ENCODE peak calls at places on chromosomes 11 and 22, in five cellular contexts. X is HuH-7.5, L is mesendoderm, D is stomach, B is IMR-90. M is an unnamed sample.

GRCh38 chr11:65125197-65126056 is 3.3 kb downstream of the MRPL49 start:
- DNase-seq in X (no peak), L (no peak), D (no peak), B (no peak), M (no peak)

GRCh38 chr11:109993786-109994185 is 99.4 kb upstream of the ZC3H12C start:
- DNase-seq in X (no peak), L (no peak), D (no peak), B (peak; percentile 13), M (no peak)

GRCh38 chr22:44668886-44669724 is 32.9 kb upstream of the PRR5 start:
- DNase-seq in X (no peak), L (no peak), D (no peak), B (no peak), M (no peak)

GRCh38 chr22:22908941-22909604 is 21.5 kb downstream of the IGLL5 start:
- DNase-seq in X (no peak), L (no peak), D (no peak), B (no peak), M (no peak)

GRCh38 chr11:93740031-93740801 is 1.1 kb downstream of the TAF1D start:
- DNase-seq in X (no peak), L (peak; percentile 81), D (no peak), B (peak; percentile 56), M (peak; percentile 51)

GRCh38 chr11:10542776-10543175 is 1.8 kb upstream of the RNF141 start:
- DNase-seq in X (no peak), L (no peak), D (no peak), B (no peak), M (no peak)

GRCh38 chr11:17722000-17722643 is 2.8 kb downstream of the MYOD1 start:
- DNase-seq in X (peak; percentile 64), L (peak; percentile 56), D (no peak), B (peak; percentile 11), M (no peak)

GRCh38 chr11:66856496-66857233 is at the start of gene LRFN4:
- DNase-seq in X (no peak), L (peak; percentile 64), D (peak; percentile 61), B (no peak), M (no peak)

GRCh38 chr11:134041349-134041748 is 27.5 kb upstream of the JAM3 start:
- DNase-seq in X (no peak), L (no peak), D (no peak), B (no peak), M (no peak)

GRCh38 chr22:16917144-16918003 is 90.6 kb downstream of the GAB4 start:
- DNase-seq in X (peak; percentile 32), L (peak; percentile 80), D (peak; percentile 75), B (peak; percentile 15), M (peak; percentile 66)

GRCh38 chr11:61141601-61142028 is 19.6 kb downstream of the VPS37C start:
- DNase-seq in X (no peak), L (no peak), D (peak; percentile 90), B (no peak), M (peak; percentile 46)

GRCh38 chr22:32622004-32622761 is 147.6 kb downstream of the FBXO7 start:
- DNase-seq in X (peak; percentile 50), L (peak; percentile 91), D (no peak), B (peak; percentile 94), M (peak; percentile 63)

GRCh38 chr11:12723410-12724297 is 49.4 kb downstream of the TEAD1 start:
- DNase-seq in X (peak; percentile 19), L (peak; percentile 95), D (peak; percentile 55), B (peak; percentile 45), M (peak; percentile 40)

GRCh38 chr11:122189259-122189658 is 73.2 kb upstream of the BLID start:
- DNase-seq in X (no peak), L (no peak), D (no peak), B (peak; percentile 98), M (no peak)

GRCh38 chr11:57269580-57270021 is 32.6 kb upstream of the APLNR start:
- DNase-seq in X (no peak), L (no peak), D (no peak), B (no peak), M (peak; percentile 64)

GRCh38 chr11:19244084-19244483 is 3.3 kb upstream of the E2F8 start:
- DNase-seq in X (peak; percentile 22), L (no peak), D (peak; percentile 55), B (no peak), M (peak; percentile 12)

GRCh38 chr11:3225159-3225758 is 6.6 kb upstream of the MRGPRG start:
- DNase-seq in X (no peak), L (peak; percentile 28), D (no peak), B (no peak), M (no peak)

GRCh38 chr22:46070215-46070721 is 80.1 kb upstream of the PPARA start:
- DNase-seq in X (no peak), L (peak; percentile 26), D (peak; percentile 75), B (peak; percentile 42), M (peak; percentile 63)

GRCh38 chr11:76206077-76206326 is 300 bp downstream of the WNT11 start:
- DNase-seq in X (no peak), L (no peak), D (no peak), B (no peak), M (no peak)

GRCh38 chr11:35814720-35815305 is 129.0 kb upstream of the LDLRAD3 start:
- DNase-seq in X (no peak), L (no peak), D (no peak), B (peak; percentile 18), M (no peak)

GRCh38 chr11:111730031-111730430 is 36.2 kb downstream of the PPP2R1B start:
- DNase-seq in X (no peak), L (no peak), D (no peak), B (no peak), M (no peak)

GRCh38 chr11:62147545-62147944 is 23.7 kb downstream of the INCENP start:
- DNase-seq in X (no peak), L (no peak), D (peak; percentile 14), B (no peak), M (no peak)

GRCh38 chr11:45818961-45819605 is 14.1 kb downstream of the SLC35C1 start:
- DNase-seq in X (no peak), L (no peak), D (no peak), B (no peak), M (no peak)

GRCh38 chr11:77170107-77170506 is 42.1 kb downstream of the MYO7A start:
- DNase-seq in X (no peak), L (peak; percentile 94), D (no peak), B (no peak), M (no peak)

GRCh38 chr11:2557381-2557780 is 112.6 kb downstream of the KCNQ1 start:
- DNase-seq in X (no peak), L (no peak), D (no peak), B (no peak), M (no peak)

GRCh38 chr11:45901646-45902045 is 5.4 kb downstream of the FREY1 start:
- DNase-seq in X (no peak), L (no peak), D (no peak), B (no peak), M (no peak)

GRCh38 chr11:107704432-107704831 is 7.4 kb downstream of the SLN start:
- DNase-seq in X (no peak), L (no peak), D (no peak), B (peak; percentile 61), M (no peak)

GRCh38 chr11:119417726-119418540 is 5.0 kb downstream of the THY1 start:
- DNase-seq in X (no peak), L (peak; percentile 49), D (no peak), B (peak; percentile 96), M (peak; percentile 87)

GRCh38 chr11:124740277-124740882 is 638 bp downstream of the NRGN start:
- DNase-seq in X (no peak), L (no peak), D (no peak), B (no peak), M (peak; percentile 47)

GRCh38 chr11:96275807-96276594 is 67.0 kb downstream of the MAML2 start:
- DNase-seq in X (no peak), L (peak; percentile 39), D (no peak), B (peak; percentile 59), M (no peak)

GRCh38 chr22:42719133-42719532 is 1.5 kb downstream of the A4GALT start:
- DNase-seq in X (no peak), L (no peak), D (no peak), B (no peak), M (peak; percentile 22)

GRCh38 chr11:97638825-97639224 is 1249.0 kb downstream of the JRKL start:
- DNase-seq in X (no peak), L (no peak), D (no peak), B (no peak), M (no peak)

GRCh38 chr22:17968126-17968525 is 56.2 kb downstream of the MICAL3 start:
- DNase-seq in X (no peak), L (no peak), D (no peak), B (no peak), M (peak; percentile 88)

GRCh38 chr11:132831272-132831671 is 701.0 kb downstream of the OPCML start:
- DNase-seq in X (no peak), L (no peak), D (no peak), B (no peak), M (no peak)

GRCh38 chr22:20783844-20784723 is 10.2 kb downstream of the SERPIND1 start:
- DNase-seq in X (no peak), L (peak; percentile 83), D (no peak), B (peak; percentile 74), M (peak; percentile 53)

GRCh38 chr22:46007003-46007847 is 30.3 kb upstream of the WNT7B start:
- DNase-seq in X (no peak), L (no peak), D (peak; percentile 69), B (peak; percentile 72), M (peak; percentile 78)

GRCh38 chr11:28833670-28834069 is 725.5 kb downstream of the METTL15 start:
- DNase-seq in X (no peak), L (peak; percentile 56), D (no peak), B (peak; percentile 99), M (no peak)

GRCh38 chr22:46046299-46046685 is 69.3 kb upstream of the WNT7B start:
- DNase-seq in X (no peak), L (no peak), D (no peak), B (no peak), M (no peak)

GRCh38 chr22:48973694-48974041 is 854.0 kb downstream of the BRD1 start:
- DNase-seq in X (no peak), L (no peak), D (no peak), B (no peak), M (no peak)

GRCh38 chr11:16280256-16280682 is 76.1 kb downstream of the SOX6 start:
- DNase-seq in X (no peak), L (no peak), D (peak; percentile 56), B (no peak), M (peak; percentile 7)

M was measured in thyroid gland.